ENCODE peak calls at places on chromosome 7, in eight cellular contexts. One of them, this sample, is unnamed.

GRCh38 chr7:142855401-142855743 is 496 bp downstream of the EPHB6 start:
- DNase-seq in naive thymus-derived CD8-positive, alpha-beta T cell: no peak
- DNase-seq in GM03348: no peak
- DNase-seq in stimulated activated CD8-positive, alpha-beta memory T cell treated with anti-CD3 and anti-CD28 coated beads, Interleukin-12 subunit alpha, Interleukin-12 subunit beta, amount 100 ng/mL, for 1 hour: no peak
- DNase-seq in right lobe of liver: no peak
- DNase-seq in cardiac muscle cell: peak
- DNase-seq in ovary: no peak
- DNase-seq in heart left ventricle: no peak
- DNase-seq in this sample: no peak

GRCh38 chr7:55140221-55140980 is 121.6 kb downstream of the EGFR start:
- DNase-seq in heart left ventricle: peak
- DNase-seq in GM03348: peak
- DNase-seq in ovary: no peak
- DNase-seq in right lobe of liver: no peak
- DNase-seq in naive thymus-derived CD8-positive, alpha-beta T cell: no peak
- DNase-seq in cardiac muscle cell: peak
- DNase-seq in stimulated activated CD8-positive, alpha-beta memory T cell treated with anti-CD3 and anti-CD28 coated beads, Interleukin-12 subunit alpha, Interleukin-12 subunit beta, amount 100 ng/mL, for 1 hour: no peak
- DNase-seq in this sample: no peak

GRCh38 chr7:30845426-30846135 is 66.1 kb upstream of the AQP1 start:
- DNase-seq in cardiac muscle cell: peak
- DNase-seq in naive thymus-derived CD8-positive, alpha-beta T cell: no peak
- DNase-seq in ovary: peak
- DNase-seq in GM03348: peak
- DNase-seq in right lobe of liver: no peak
- DNase-seq in heart left ventricle: peak
- DNase-seq in stimulated activated CD8-positive, alpha-beta memory T cell treated with anti-CD3 and anti-CD28 coated beads, Interleukin-12 subunit alpha, Interleukin-12 subunit beta, amount 100 ng/mL, for 1 hour: no peak
- DNase-seq in this sample: no peak

GRCh38 chr7:156560075-156560474 is 80.5 kb upstream of the RNF32 start:
- DNase-seq in cardiac muscle cell: no peak
- DNase-seq in GM03348: no peak
- DNase-seq in heart left ventricle: no peak
- DNase-seq in right lobe of liver: no peak
- DNase-seq in stimulated activated CD8-positive, alpha-beta memory T cell treated with anti-CD3 and anti-CD28 coated beads, Interleukin-12 subunit alpha, Interleukin-12 subunit beta, amount 100 ng/mL, for 1 hour: no peak
- DNase-seq in ovary: no peak
- DNase-seq in naive thymus-derived CD8-positive, alpha-beta T cell: no peak
- DNase-seq in this sample: no peak

GRCh38 chr7:83365746-83366145 is 203.1 kb upstream of the PCLO start:
- DNase-seq in cardiac muscle cell: peak
- DNase-seq in right lobe of liver: no peak
- DNase-seq in naive thymus-derived CD8-positive, alpha-beta T cell: no peak
- DNase-seq in GM03348: peak
- DNase-seq in heart left ventricle: no peak
- DNase-seq in stimulated activated CD8-positive, alpha-beta memory T cell treated with anti-CD3 and anti-CD28 coated beads, Interleukin-12 subunit alpha, Interleukin-12 subunit beta, amount 100 ng/mL, for 1 hour: no peak
- DNase-seq in ovary: no peak
- DNase-seq in this sample: no peak

GRCh38 chr7:108014747-108015682 is 12.1 kb upstream of the LAMB1 start:
- DNase-seq in heart left ventricle: no peak
- DNase-seq in GM03348: peak
- DNase-seq in stimulated activated CD8-positive, alpha-beta memory T cell treated with anti-CD3 and anti-CD28 coated beads, Interleukin-12 subunit alpha, Interleukin-12 subunit beta, amount 100 ng/mL, for 1 hour: no peak
- DNase-seq in right lobe of liver: no peak
- DNase-seq in cardiac muscle cell: peak
- DNase-seq in naive thymus-derived CD8-positive, alpha-beta T cell: no peak
- DNase-seq in ovary: no peak
- DNase-seq in this sample: no peak

GRCh38 chr7:113968713-113969112 is 49.9 kb upstream of the PPP1R3A start:
- DNase-seq in ovary: no peak
- DNase-seq in GM03348: no peak
- DNase-seq in heart left ventricle: no peak
- DNase-seq in naive thymus-derived CD8-positive, alpha-beta T cell: no peak
- DNase-seq in stimulated activated CD8-positive, alpha-beta memory T cell treated with anti-CD3 and anti-CD28 coated beads, Interleukin-12 subunit alpha, Interleukin-12 subunit beta, amount 100 ng/mL, for 1 hour: no peak
- DNase-seq in right lobe of liver: no peak
- DNase-seq in cardiac muscle cell: no peak
- DNase-seq in this sample: no peak

GRCh38 chr7:116836911-116837310 is 25.5 kb upstream of the CAPZA2 start:
- DNase-seq in naive thymus-derived CD8-positive, alpha-beta T cell: no peak
- DNase-seq in stimulated activated CD8-positive, alpha-beta memory T cell treated with anti-CD3 and anti-CD28 coated beads, Interleukin-12 subunit alpha, Interleukin-12 subunit beta, amount 100 ng/mL, for 1 hour: no peak
- DNase-seq in ovary: no peak
- DNase-seq in right lobe of liver: no peak
- DNase-seq in heart left ventricle: no peak
- DNase-seq in cardiac muscle cell: no peak
- DNase-seq in GM03348: no peak
- DNase-seq in this sample: no peak

GRCh38 chr7:154231732-154232131 is 179.5 kb downstream of the DPP6 start:
- DNase-seq in cardiac muscle cell: no peak
- DNase-seq in heart left ventricle: no peak
- DNase-seq in ovary: no peak
- DNase-seq in right lobe of liver: no peak
- DNase-seq in GM03348: no peak
- DNase-seq in naive thymus-derived CD8-positive, alpha-beta T cell: no peak
- DNase-seq in stimulated activated CD8-positive, alpha-beta memory T cell treated with anti-CD3 and anti-CD28 coated beads, Interleukin-12 subunit alpha, Interleukin-12 subunit beta, amount 100 ng/mL, for 1 hour: no peak
- DNase-seq in this sample: no peak

GRCh38 chr7:42082144-42082543 is 154.9 kb downstream of the GLI3 start:
- DNase-seq in ovary: no peak
- DNase-seq in heart left ventricle: no peak
- DNase-seq in GM03348: no peak
- DNase-seq in right lobe of liver: no peak
- DNase-seq in naive thymus-derived CD8-positive, alpha-beta T cell: no peak
- DNase-seq in stimulated activated CD8-positive, alpha-beta memory T cell treated with anti-CD3 and anti-CD28 coated beads, Interleukin-12 subunit alpha, Interleukin-12 subunit beta, amount 100 ng/mL, for 1 hour: no peak
- DNase-seq in cardiac muscle cell: peak
- DNase-seq in this sample: no peak

GRCh38 chr7:85177316-85177715 is 9.5 kb downstream of the SEMA3D start:
- DNase-seq in stimulated activated CD8-positive, alpha-beta memory T cell treated with anti-CD3 and anti-CD28 coated beads, Interleukin-12 subunit alpha, Interleukin-12 subunit beta, amount 100 ng/mL, for 1 hour: no peak
- DNase-seq in GM03348: peak
- DNase-seq in cardiac muscle cell: no peak
- DNase-seq in naive thymus-derived CD8-positive, alpha-beta T cell: no peak
- DNase-seq in right lobe of liver: no peak
- DNase-seq in heart left ventricle: no peak
- DNase-seq in ovary: no peak
- DNase-seq in this sample: no peak